ENCODE peak calls at places on chromosomes 11 and 22, in ten cellular contexts. G is NCI-H2171; L is right cardiac atrium; Y is fibroblast of the conjunctiva; Q is posterior cingulate gyrus; F is activated CD4-positive, alpha-beta T cell treated with anti-CD3 and anti-CD28 coated beads, Interleukin-2, amount 50 U/mL, for 4 hours; C is NCI-H69; O is activated naive CD4-positive, alpha-beta T cell; X is activated T-cell treated with anti-CD3 and anti-CD28 coated beads for 1 hour; U is activated effector memory CD4-positive, alpha-beta T cell treated with anti-CD3 and anti-CD28 coated beads, Interleukin-2, amount 50 U/mL, for 16 hours. T is an unnamed sample.

GRCh38 chr22:49205401-49205800 is 622.3 kb downstream of the BRD1 start:
- DNase-seq in G (no peak), L (no peak), O (no peak), X (no peak), Q (peak; percentile 1), Y (no peak), C (no peak), U (peak; percentile 41), F (no peak), T (peak; percentile 37)

GRCh38 chr22:37462983-37463382 is 23.2 kb downstream of the MFNG start:
- DNase-seq in Y (no peak), F (no peak), Q (no peak), U (no peak), O (no peak), C (no peak), X (no peak), G (no peak), L (peak; percentile 64), T (no peak)

GRCh38 chr22:45341503-45341902 is 31.8 kb downstream of the FAM118A start:
- DNase-seq in Y (no peak), Q (no peak), F (peak; percentile 39), C (no peak), L (peak; percentile 55), G (no peak), X (peak; percentile 42), U (peak; percentile 70), O (no peak), T (no peak)

GRCh38 chr11:71283960-71284359 is 31.6 kb upstream of the SHANK2 start:
- DNase-seq in Q (no peak), F (no peak), C (no peak), G (no peak), Y (no peak), U (peak; percentile 28), L (no peak), O (no peak), X (no peak), T (no peak)

GRCh38 chr11:130964393-130964792 is 48.1 kb upstream of the SNX19 start:
- DNase-seq in O (no peak), X (no peak), F (no peak), L (no peak), Y (no peak), Q (no peak), U (no peak), G (no peak), C (no peak), T (no peak)

GRCh38 chr11:35998651-35999050 is 54.8 kb downstream of the LDLRAD3 start:
- DNase-seq in Q (no peak), L (no peak), F (no peak), C (peak; percentile 76), U (no peak), O (no peak), Y (no peak), G (no peak), X (no peak), T (no peak)

GRCh38 chr11:130839950-130840666 is 76.2 kb downstream of the SNX19 start:
- DNase-seq in L (no peak), U (no peak), G (peak; percentile 43), X (no peak), C (peak; percentile 64), F (no peak), Y (peak; percentile 96), O (no peak), Q (no peak), T (no peak)

GRCh38 chr11:914204-914603 is 3.6 kb upstream of the CHID1 start:
- DNase-seq in F (no peak), G (no peak), L (no peak), C (no peak), Q (no peak), X (no peak), U (no peak), O (no peak), Y (no peak), T (no peak)

T was measured in sciatic nerve.